ENCODE peak calls at places on chromosomes 12 and 14, in nine cellular contexts. N is neuronal stem cell, C is PC-3, E is MM.1S, R is IMR-90, V is thoracic aorta, B is mucosa of descending colon, Z is esophagus squamous epithelium, L is fibroblast of lung. T is an unnamed sample.
A peak's percentile ranks its signal among the peaks of the same experiment; 100 is the strongest.

GRCh38 chr14:64758025-64758521 is 53.8 kb downstream of the PLEKHG3 start:
- DNase-seq in R (peak; percentile 66), E (no peak), N (no peak), C (peak; percentile 73), Z (no peak), L (peak; percentile 88), V (no peak), B (no peak), T (peak; percentile 62)

GRCh38 chr12:7712841-7713442 is 1.7 kb downstream of the DPPA3 start:
- DNase-seq in R (no peak), N (no peak), L (no peak), V (no peak), C (no peak), B (no peak), E (no peak), Z (no peak), T (no peak)

GRCh38 chr12:1830401-1830845 is 10.1 kb downstream of the LRTM2 start:
- DNase-seq in R (no peak), C (no peak), Z (no peak), N (no peak), V (no peak), B (no peak), L (no peak), E (no peak), T (no peak)

GRCh38 chr12:90575995-90576394 is 379.0 kb downstream of the CCER1 start:
- DNase-seq in B (no peak), V (no peak), R (no peak), L (no peak), C (no peak), Z (no peak), E (no peak), N (no peak), T (no peak)

GRCh38 chr12:124940393-124941169 is 26.1 kb upstream of the UBC start:
- DNase-seq in C (peak; percentile 97), E (peak; percentile 76), B (peak; percentile 95), N (peak; percentile 74), R (peak; percentile 87), Z (no peak), L (peak; percentile 83), V (peak; percentile 57), T (peak; percentile 72)

GRCh38 chr12:65631621-65632111 is 192.6 kb upstream of the HMGA2 start:
- DNase-seq in E (no peak), Z (no peak), V (peak; percentile 6), N (no peak), R (peak; percentile 100), B (no peak), C (peak; percentile 99), L (peak; percentile 100), T (no peak)

GRCh38 chr12:122031342-122032216 is 9.9 kb downstream of the BCL7A start:
- DNase-seq in N (no peak), L (no peak), V (no peak), B (no peak), E (peak; percentile 12), R (no peak), Z (no peak), C (peak; percentile 59), T (no peak)

GRCh38 chr14:24084439-24084838 is 9.7 kb upstream of the PCK2 start:
- DNase-seq in L (no peak), C (no peak), Z (no peak), R (no peak), B (no peak), V (no peak), E (no peak), N (no peak), T (no peak)

GRCh38 chr12:18747960-18748359 is 10.0 kb downstream of the CAPZA3 start:
- DNase-seq in V (no peak), N (no peak), C (peak; percentile 34), L (peak; percentile 99), Z (no peak), B (no peak), E (no peak), R (peak; percentile 95), T (no peak)

GRCh38 chr12:20142295-20142694 is 226.0 kb upstream of the PDE3A start:
- DNase-seq in R (no peak), E (no peak), N (no peak), V (no peak), B (no peak), C (no peak), L (no peak), Z (no peak), T (no peak)

GRCh38 chr12:75208851-75209781 is 523 bp downstream of the KCNC2 start:
- DNase-seq in R (peak; percentile 18), N (peak; percentile 73), V (no peak), B (no peak), C (no peak), L (peak; percentile 51), Z (no peak), E (no peak), T (no peak)

GRCh38 chr12:80834724-80835123 is 103.0 kb downstream of the LIN7A start:
- DNase-seq in Z (no peak), C (no peak), B (no peak), L (no peak), N (no peak), R (no peak), E (no peak), V (no peak), T (no peak)

GRCh38 chr14:22895402-22895801 is 12.4 kb downstream of the REM2 start:
- DNase-seq in R (no peak), C (no peak), E (no peak), L (no peak), N (no peak), B (no peak), V (no peak), Z (no peak), T (no peak)

GRCh38 chr14:91866061-91866460 is 1.3 kb downstream of the TC2N start:
- DNase-seq in Z (no peak), L (peak; percentile 82), N (no peak), B (no peak), E (peak; percentile 60), C (peak; percentile 15), V (no peak), R (no peak), T (no peak)
- H3K4me3 ChIP-seq in Z (no peak overlapping the region), L (no peak overlapping the region), N (no peak overlapping the region), B (no peak overlapping the region), E (no peak overlapping the region), C (no peak overlapping the region), V (peak overlapping the region; percentile 32), R (no peak overlapping the region), T (peak overlapping the region; percentile 66)

GRCh38 chr12:87816186-87816585 is 213.0 kb downstream of the C12orf50 start:
- DNase-seq in E (no peak), R (peak; percentile 43), B (no peak), N (no peak), V (no peak), C (no peak), Z (no peak), L (peak; percentile 80), T (no peak)
- H3K4me1 ChIP-seq in E (no peaks in the 10 kb centered on the region), R (peaks cover 15% of the 10 kb centered on the region), B (no peaks in the 10 kb centered on the region), N (peaks cover 2% of the 10 kb centered on the region), V (peaks cover 14% of the 10 kb centered on the region), C (peaks cover 27% of the 10 kb centered on the region), Z (no peaks in the 10 kb centered on the region), L (no peaks in the 10 kb centered on the region), T (no peaks in the 10 kb centered on the region)

DNA sequence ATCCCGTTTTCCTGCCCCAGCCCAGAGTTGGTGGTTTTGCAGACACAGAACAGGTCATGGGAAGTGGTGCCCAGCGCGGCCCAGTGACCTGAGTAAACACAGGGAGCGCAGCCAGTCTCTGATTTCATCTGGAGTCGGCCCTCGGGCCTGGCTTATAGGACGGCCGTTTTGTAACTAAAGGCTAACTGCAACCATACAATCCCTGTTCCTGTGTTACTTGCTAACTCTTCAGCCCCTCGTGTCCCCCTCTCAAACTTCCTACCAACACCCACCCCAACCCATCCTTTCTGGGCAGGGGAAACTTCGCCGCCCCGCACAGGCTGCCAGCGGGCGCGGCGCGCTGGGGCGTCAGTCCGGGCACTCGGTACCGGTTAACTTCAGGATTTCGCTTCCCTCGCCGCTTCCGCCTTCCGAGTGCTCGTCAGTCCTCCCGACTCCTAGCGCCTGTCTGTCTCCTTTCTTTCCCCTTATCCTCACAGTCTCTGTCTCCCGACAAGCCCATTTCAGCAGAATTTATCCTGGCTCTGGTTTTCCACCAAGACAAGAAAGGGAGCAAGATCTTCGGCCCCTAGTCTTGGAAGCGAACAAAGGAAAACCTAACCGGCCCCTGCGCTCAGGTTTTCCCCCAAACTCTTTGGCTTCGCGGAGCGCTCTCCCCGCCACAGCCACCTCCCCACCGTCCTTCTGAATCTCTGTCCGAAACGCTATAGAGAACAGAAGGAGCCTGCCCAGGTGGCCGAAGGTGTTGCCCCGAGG is 2.0 kb downstream of the SIX1 start:
- DNase-seq in E (no peak), L (peak; percentile 47), B (peak; percentile 48), N (peak; percentile 54), C (peak; percentile 83), R (peak; percentile 69), Z (no peak), V (no peak), T (no peak)
- H3K4me3 ChIP-seq in E (no peak overlapping the region), L (peak overlapping the region; percentile 61), B (no peak overlapping the region), N (no peak overlapping the region), C (peak overlapping the region; percentile 75), R (peak overlapping the region; percentile 74), Z (peak overlapping the region; percentile 70), V (peak overlapping the region; percentile 78), T (no peak overlapping the region)

GRCh38 chr12:47965581-47965980 is 2.2 kb downstream of the TMEM106C start:
- DNase-seq in Z (no peak), B (no peak), C (no peak), N (no peak), R (no peak), V (no peak), E (no peak), L (no peak), T (no peak)

GRCh38 chr12:47964102-47964723 is 817 bp downstream of the TMEM106C start:
- DNase-seq in R (no peak), N (no peak), B (peak; percentile 48), E (peak; percentile 29), V (peak; percentile 19), L (no peak), Z (no peak), C (peak; percentile 34), T (peak; percentile 5)

GRCh38 chr12:47963340-47964040 is at the start of gene TMEM106C:
- DNase-seq in N (peak; percentile 95), R (peak; percentile 85), E (peak; percentile 94), C (peak; percentile 94), B (peak; percentile 95), V (peak; percentile 49), Z (peak; percentile 36), L (peak; percentile 76), T (peak; percentile 79)

GRCh38 chr12:47967461-47968430 is 4.3 kb downstream of the TMEM106C start:
- DNase-seq in C (no peak), E (no peak), Z (no peak), V (no peak), L (no peak), N (no peak), B (no peak), R (peak; percentile 17), T (no peak)

GRCh38 chr12:47962198-47962597 is 1.2 kb upstream of the TMEM106C start:
- DNase-seq in Z (no peak), B (peak; percentile 37), R (no peak), L (no peak), N (no peak), C (no peak), V (no peak), E (no peak), T (no peak)
- H3K4me1 ChIP-seq in Z (peaks cover 7% of the 10 kb centered on the region), B (peaks cover 23% of the 10 kb centered on the region), R (peaks cover 3% of the 10 kb centered on the region), L (peaks cover 5% of the 10 kb centered on the region), N (peaks cover 3% of the 10 kb centered on the region), C (peaks cover 16% of the 10 kb centered on the region), V (peaks cover 23% of the 10 kb centered on the region), E (peaks cover 8% of the 10 kb centered on the region), T (peaks cover 3% of the 10 kb centered on the region)

DNA sequence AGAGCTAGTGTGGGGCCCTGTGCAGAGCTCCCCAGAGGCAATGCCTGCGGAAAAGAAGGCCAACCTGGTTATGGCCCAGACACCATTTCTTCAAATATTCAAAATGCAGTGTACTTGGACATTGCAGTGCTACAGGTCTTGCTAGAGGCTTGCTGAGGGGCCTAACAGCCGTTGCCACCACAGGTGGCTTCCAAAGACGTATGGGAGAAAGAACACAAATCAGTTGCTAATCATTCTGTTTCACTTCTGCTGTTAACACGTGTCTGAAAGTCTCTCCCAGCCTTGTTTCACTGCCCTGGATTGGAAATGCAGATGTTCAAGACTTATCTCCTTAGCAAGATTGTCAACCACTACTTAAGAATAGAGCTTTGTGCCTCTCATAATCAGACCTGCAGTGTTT is 925.9 kb downstream of the GALC start:
- DNase-seq in C (no peak), N (no peak), V (no peak), B (no peak), E (peak; percentile 58), L (no peak), Z (no peak), R (no peak), T (no peak)
- H3K4me3 ChIP-seq in C (no peak overlapping the region), N (no peak overlapping the region), V (no peak overlapping the region), B (no peak overlapping the region), E (no peak overlapping the region), L (no peak overlapping the region), Z (no peak overlapping the region), R (no peak overlapping the region), T (no peak overlapping the region)